ENCODE peak calls at places on chromosomes 12 and 14, in nine cellular contexts. U, D, A, T, V, I, M, O and N are unnamed samples.

GRCh38 chr14:26525057-26525456 is 72.8 kb downstream of the NOVA1 start:
- DNase-seq in U (no peak), D (no peak), A (no peak), T (no peak), V (no peak), I (no peak), M (no peak), O (no peak), N (no peak)

GRCh38 chr14:99773496-99774203 is 19.6 kb upstream of the EML1 start:
- DNase-seq in U (no peak), D (no peak), A (no peak), T (no peak), V (no peak), I (no peak), M (no peak), O (no peak), N (no peak)

GRCh38 chr12:28802706-28803438 is 346.2 kb upstream of the FAR2 start:
- DNase-seq in U (no peak), D (no peak), A (no peak), T (no peak), V (no peak), I (no peak), M (no peak), O (no peak), N (no peak)

GRCh38 chr14:61219673-61220072 is 61.5 kb downstream of the TMEM30B start:
- DNase-seq in U (no peak), D (no peak), A (no peak), T (peak; percentile 40), V (no peak), I (no peak), M (no peak), O (no peak), N (no peak)

GRCh38 chr12:45789025-45789424 is 59.5 kb downstream of the ARID2 start:
- DNase-seq in U (no peak), D (no peak), A (no peak), T (no peak), V (no peak), I (no peak), M (peak; percentile 34), O (no peak), N (no peak)

GRCh38 chr12:3073438-3074255 is 3.5 kb upstream of the TSPAN9 start:
- DNase-seq in U (peak; percentile 64), D (peak; percentile 93), A (peak; percentile 87), T (peak; percentile 76), V (peak; percentile 88), I (peak; percentile 80), M (peak; percentile 39), O (peak; percentile 94), N (peak; percentile 43)

GRCh38 chr12:54631988-54632728 is 2.5 kb downstream of the LACRT start:
- DNase-seq in U (no peak), D (peak; percentile 58), A (no peak), T (no peak), V (no peak), I (no peak), M (no peak), O (no peak), N (no peak)

GRCh38 chr12:83843531-83843930 is 1069.1 kb downstream of the SLC6A15 start:
- DNase-seq in U (no peak), D (no peak), A (no peak), T (no peak), V (no peak), I (no peak), M (no peak), O (no peak), N (no peak)

GRCh38 chr12:128734391-128734790 is 89.4 kb downstream of the SLC15A4 start:
- DNase-seq in U (no peak), D (no peak), A (no peak), T (no peak), V (no peak), I (no peak), M (no peak), O (no peak), N (no peak)

GRCh38 chr12:1916396-1917171 is 1.9 kb downstream of the CACNA2D4 start:
- DNase-seq in U (no peak), D (peak; percentile 26), A (no peak), T (no peak), V (no peak), I (no peak), M (no peak), O (peak; percentile 50), N (no peak)

GRCh38 chr14:78848234-78848820 is 678.2 kb downstream of the NRXN3 start:
- DNase-seq in U (no peak), D (peak; percentile 68), A (peak; percentile 5), T (peak; percentile 50), V (no peak), I (peak; percentile 1), M (peak; percentile 10), O (peak; percentile 69), N (no peak)